ENCODE peak calls at places on chromosomes 5 and 9, in nine cellular contexts. R is Calu3; G is stomach; T is AG04449; K is GM04503; V is Peyer's patch; P is activated CD4-positive, alpha-beta T cell treated with anti-CD3 and anti-CD28 coated beads for 4 hours; B is sciatic nerve; Z is RCC 7860. Y is an unnamed sample.

GRCh38 chr5:67315082-67315801 is 118.6 kb upstream of the CD180 start:
- DNase-seq in R (peak; percentile 50), B (no peak), V (no peak), T (peak; percentile 26), Z (peak; percentile 67), P (no peak), K (no peak), G (no peak), Y (no peak)

GRCh38 chr5:176542135-176542595 is 5.0 kb upstream of the RNF44 start:
- DNase-seq in P (peak; percentile 64), T (no peak), B (peak; percentile 70), G (peak; percentile 49), R (no peak), V (peak; percentile 83), K (no peak), Z (no peak), Y (no peak)

GRCh38 chr9:73753171-73753570 is 601.5 kb downstream of the ANXA1 start:
- DNase-seq in K (no peak), T (no peak), G (no peak), V (no peak), B (no peak), R (no peak), P (no peak), Z (peak; percentile 59), Y (no peak)

GRCh38 chr9:115146581-115147021 is 28.6 kb upstream of the TNC start:
- DNase-seq in K (peak; percentile 95), T (peak; percentile 80), V (no peak), R (no peak), Z (peak; percentile 95), B (no peak), P (no peak), G (no peak), Y (no peak)

GRCh38 chr5:116038817-116039216 is 6.5 kb downstream of the ARL14EPL start:
- DNase-seq in R (no peak), P (no peak), B (no peak), K (no peak), Z (no peak), V (peak; percentile 56), G (no peak), T (no peak), Y (no peak)

GRCh38 chr9:71048271-71048670 is 73.2 kb downstream of the TRPM3 start:
- DNase-seq in G (no peak), B (no peak), Z (no peak), P (no peak), V (no peak), R (no peak), T (no peak), K (no peak), Y (no peak)

GRCh38 chr5:120173125-120173524 is 291.0 kb upstream of the PRR16 start:
- DNase-seq in R (no peak), K (no peak), Z (no peak), V (no peak), T (no peak), G (no peak), P (no peak), B (no peak), Y (no peak)

GRCh38 chr9:121744002-121744686 is 92.7 kb downstream of the DAB2IP start:
- DNase-seq in T (no peak), Z (peak; percentile 31), G (peak; percentile 73), V (peak; percentile 51), R (peak; percentile 68), K (no peak), B (no peak), P (no peak), Y (peak; percentile 17)

GRCh38 chr9:75891277-75892167 is 1.0 kb downstream of the PCSK5 start:
- DNase-seq in G (no peak), V (no peak), P (peak; percentile 18), B (peak; percentile 73), T (no peak), K (no peak), R (no peak), Z (peak; percentile 23), Y (no peak)

GRCh38 chr9:99713838-99714306 is 107.8 kb upstream of the NR4A3 start:
- DNase-seq in R (no peak), V (no peak), Z (no peak), T (no peak), P (no peak), B (no peak), G (no peak), K (no peak), Y (no peak)

GRCh38 chr5:116361979-116362577 is 212.5 kb downstream of the SEMA6A start:
- DNase-seq in T (no peak), G (no peak), B (no peak), V (no peak), Z (no peak), P (no peak), K (no peak), R (no peak), Y (no peak)

GRCh38 chr9:126989847-126990821 is 75.6 kb downstream of the RALGPS1 start:
- DNase-seq in T (no peak), K (no peak), G (no peak), R (no peak), P (no peak), V (peak; percentile 18), Z (no peak), B (peak; percentile 86), Y (no peak)

GRCh38 chr9:95078934-95079333 is 238.6 kb downstream of the FANCC start:
- DNase-seq in K (no peak), B (no peak), V (no peak), R (no peak), Z (no peak), P (no peak), T (no peak), G (peak; percentile 76), Y (no peak)

GRCh38 chr5:147234825-147235635 is at the start of gene STK32A:
- DNase-seq in V (no peak), Z (no peak), K (no peak), G (peak; percentile 75), R (peak; percentile 93), T (no peak), B (peak; percentile 80), P (no peak), Y (no peak)

GRCh38 chr9:70587143-70587710 is 172.8 kb upstream of the KLF9 start:
- DNase-seq in K (peak; percentile 61), P (no peak), R (no peak), G (no peak), B (no peak), T (no peak), V (no peak), Z (no peak), Y (no peak)

GRCh38 chr9:138069731-138070456 is 192.3 kb downstream of the CACNA1B start:
- DNase-seq in P (no peak), V (peak; percentile 3), Z (no peak), T (no peak), K (no peak), R (no peak), B (peak; percentile 15), G (peak; percentile 8), Y (no peak)